ENCODE peak calls at places on chromosome 7, in five cellular contexts. One of them, this sample, is unnamed. For H3K4me1, the result is how much of the 10 kb centered on the place peaks cover.

GRCh38 chr7:42766810-42767423 is 145.0 kb downstream of the C7orf25 start:
- DNase-seq in GM23338: no peak
- DNase-seq in neural progenitor cell: no peak
- DNase-seq in PC-3: no peak
- DNase-seq in HCT116: no peak
- DNase-seq in this sample: no peak

GRCh38 chr7:75905785-75906604 is 9.0 kb upstream of the POR start:
- DNase-seq in GM23338: peak
- DNase-seq in PC-3: peak
- DNase-seq in neural progenitor cell: peak
- DNase-seq in HCT116: no peak
- DNase-seq in this sample: peak

GRCh38 chr7:133947458-133948044 is 179.6 kb upstream of the LRGUK start:
- DNase-seq in GM23338: no peak
- DNase-seq in HCT116: no peak
- DNase-seq in PC-3: no peak
- DNase-seq in neural progenitor cell: no peak
- DNase-seq in this sample: no peak

GRCh38 chr7:151847136-151847535 is 29.8 kb downstream of the PRKAG2 start:
- DNase-seq in PC-3: no peak
- DNase-seq in neural progenitor cell: no peak
- DNase-seq in GM23338: no peak
- DNase-seq in HCT116: no peak
- DNase-seq in this sample: no peak

GRCh38 chr7:27174077-27175004 is at the start of gene HOXA10:
- DNase-seq in neural progenitor cell: no peak
- DNase-seq in PC-3: peak
- DNase-seq in HCT116: no peak
- DNase-seq in GM23338: peak
- DNase-seq in this sample: no peak

GRCh38 chr7:1862560-1862959 is 192.5 kb downstream of the ELFN1 start:
- DNase-seq in PC-3: no peak
- DNase-seq in HCT116: no peak
- DNase-seq in neural progenitor cell: no peak
- DNase-seq in GM23338: no peak
- DNase-seq in this sample: no peak

GRCh38 chr7:20793686-20794394 is 7.2 kb upstream of the SP8 start:
- DNase-seq in HCT116: no peak
- DNase-seq in PC-3: no peak
- DNase-seq in neural progenitor cell: peak
- DNase-seq in GM23338: peak
- DNase-seq in this sample: no peak

GRCh38 chr7:28155964-28156363 is 24.6 kb downstream of the JAZF1 start:
- DNase-seq in neural progenitor cell: no peak
- DNase-seq in GM23338: no peak
- DNase-seq in HCT116: no peak
- DNase-seq in PC-3: peak
- DNase-seq in this sample: no peak

GRCh38 chr7:28484276-28484675 is 72.0 kb downstream of the CREB5 start:
- DNase-seq in GM23338: no peak
- DNase-seq in PC-3: no peak
- DNase-seq in HCT116: no peak
- DNase-seq in neural progenitor cell: no peak
- DNase-seq in this sample: no peak

GRCh38 chr7:110308791-110309190 is 782.1 kb upstream of the LRRN3 start:
- DNase-seq in neural progenitor cell: peak
- DNase-seq in PC-3: no peak
- DNase-seq in HCT116: no peak
- DNase-seq in GM23338: no peak
- DNase-seq in this sample: no peak

GRCh38 chr7:18508441-18509427 is 13.2 kb downstream of the HDAC9 start:
- DNase-seq in GM23338: peak
- DNase-seq in neural progenitor cell: peak
- DNase-seq in HCT116: peak
- DNase-seq in PC-3: peak
- DNase-seq in this sample: peak

GRCh38 chr7:154231732-154232131 is 179.5 kb downstream of the DPP6 start:
- DNase-seq in neural progenitor cell: peak
- DNase-seq in HCT116: no peak
- DNase-seq in GM23338: no peak
- DNase-seq in PC-3: no peak
- DNase-seq in this sample: peak

GRCh38 chr7:27680610-27681009 is 17.9 kb upstream of the HIBADH start:
- DNase-seq in neural progenitor cell: no peak
- DNase-seq in HCT116: no peak
- DNase-seq in GM23338: no peak
- DNase-seq in PC-3: no peak
- DNase-seq in this sample: no peak

GRCh38 chr7:101898019-101898575 is 80.7 kb downstream of the CUX1 start:
- DNase-seq in PC-3: no peak
- DNase-seq in HCT116: no peak
- DNase-seq in neural progenitor cell: no peak
- DNase-seq in GM23338: no peak
- DNase-seq in this sample: no peak

GRCh38 chr7:149862156-149862555 is 11.6 kb upstream of the ATP6V0E2 start:
- DNase-seq in HCT116: no peak
- DNase-seq in PC-3: no peak
- DNase-seq in GM23338: no peak
- DNase-seq in neural progenitor cell: no peak
- DNase-seq in this sample: no peak
- H3K4me1 ChIP-seq in HCT116: under half
- H3K4me1 ChIP-seq in PC-3: under half
- H3K4me1 ChIP-seq in GM23338: under half
- H3K4me1 ChIP-seq in neural progenitor cell: under half
- H3K4me1 ChIP-seq in this sample: under half

GRCh38 chr7:13035233-13035632 is 347.8 kb downstream of the ARL4A start:
- DNase-seq in neural progenitor cell: no peak
- DNase-seq in GM23338: no peak
- DNase-seq in HCT116: no peak
- DNase-seq in PC-3: no peak
- DNase-seq in this sample: no peak

GRCh38 chr7:13041368-13041988 is 354.0 kb downstream of the ARL4A start:
- DNase-seq in GM23338: no peak
- DNase-seq in HCT116: peak
- DNase-seq in neural progenitor cell: no peak
- DNase-seq in PC-3: no peak
- DNase-seq in this sample: no peak

GRCh38 chr7:13036256-13036765 is 348.9 kb downstream of the ARL4A start:
- DNase-seq in GM23338: no peak
- DNase-seq in PC-3: peak
- DNase-seq in HCT116: no peak
- DNase-seq in neural progenitor cell: no peak
- DNase-seq in this sample: no peak

GRCh38 chr7:13034693-13035092 is 347.3 kb downstream of the ARL4A start:
- DNase-seq in HCT116: no peak
- DNase-seq in PC-3: no peak
- DNase-seq in neural progenitor cell: no peak
- DNase-seq in GM23338: peak
- DNase-seq in this sample: no peak

DNA sequence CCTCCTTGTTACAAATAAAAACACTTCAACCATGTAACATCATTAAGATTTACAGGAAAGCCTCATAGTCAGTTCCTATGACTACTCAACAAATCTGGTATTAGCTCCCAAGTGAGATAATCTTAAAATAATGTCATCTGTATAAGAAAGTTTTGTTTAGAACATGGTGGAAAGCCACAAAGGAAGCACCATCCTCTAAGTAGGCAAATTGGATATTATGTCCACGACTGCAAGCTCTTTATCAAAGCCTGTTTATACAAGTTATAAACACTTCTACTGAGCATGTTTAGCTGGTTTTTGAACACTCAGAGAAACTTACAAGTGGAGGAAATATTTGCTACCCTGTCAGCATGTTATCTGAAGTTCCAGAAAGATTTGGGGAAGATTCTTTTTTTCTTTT is 349.8 kb downstream of the ARL4A start:
- DNase-seq in neural progenitor cell: no peak
- DNase-seq in GM23338: no peak
- DNase-seq in HCT116: no peak
- DNase-seq in PC-3: no peak
- DNase-seq in this sample: no peak
- TF ChIP-seq EZH2phosphoT487 in neural progenitor cell: no peak
- TF ChIP-seq EZH2phosphoT487 in GM23338: no peak
- TF ChIP-seq EZH2phosphoT487 in HCT116: no peak
- TF ChIP-seq EZH2phosphoT487 in PC-3: no peak
- TF ChIP-seq EZH2phosphoT487 in this sample: no peak

GRCh38 chr7:70459546-70459945 is 672.4 kb upstream of the GALNT17 start:
- DNase-seq in HCT116: no peak
- DNase-seq in GM23338: no peak
- DNase-seq in PC-3: no peak
- DNase-seq in neural progenitor cell: no peak
- DNase-seq in this sample: no peak

GRCh38 chr7:70457477-70458194 is 674.3 kb upstream of the GALNT17 start:
- DNase-seq in neural progenitor cell: peak
- DNase-seq in GM23338: no peak
- DNase-seq in PC-3: no peak
- DNase-seq in HCT116: no peak
- DNase-seq in this sample: peak

GRCh38 chr7:70456729-70457128 is 675.2 kb upstream of the GALNT17 start:
- DNase-seq in neural progenitor cell: no peak
- DNase-seq in HCT116: no peak
- DNase-seq in PC-3: no peak
- DNase-seq in GM23338: no peak
- DNase-seq in this sample: no peak

GRCh38 chr7:70458195-70458695 is 673.7 kb upstream of the GALNT17 start:
- DNase-seq in HCT116: no peak
- DNase-seq in GM23338: no peak
- DNase-seq in PC-3: no peak
- DNase-seq in neural progenitor cell: no peak
- DNase-seq in this sample: no peak

DNA sequence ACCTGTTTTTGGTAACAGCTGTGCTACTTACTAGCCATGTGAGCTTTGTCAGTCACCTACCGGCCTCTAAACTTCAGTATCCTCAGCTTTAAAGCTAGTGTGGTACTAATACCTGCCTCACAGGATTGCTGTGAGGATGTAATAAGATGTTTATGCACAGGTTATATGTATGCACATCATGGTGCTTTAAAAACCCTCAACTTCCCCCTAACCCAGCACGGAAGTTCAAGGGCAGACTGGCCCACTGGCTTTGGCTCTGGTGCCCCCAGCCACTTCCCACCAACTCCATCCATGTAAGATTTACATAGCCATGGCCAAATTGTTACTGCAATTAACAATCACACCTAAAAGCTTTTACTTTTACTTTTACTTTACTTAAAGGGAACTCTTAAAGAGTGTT is 676.0 kb upstream of the GALNT17 start:
- DNase-seq in neural progenitor cell: no peak
- DNase-seq in HCT116: no peak
- DNase-seq in GM23338: no peak
- DNase-seq in PC-3: no peak
- DNase-seq in this sample: no peak
- H3K4me1 ChIP-seq in neural progenitor cell: under half
- H3K4me1 ChIP-seq in HCT116: under half
- H3K4me1 ChIP-seq in GM23338: under half
- H3K4me1 ChIP-seq in PC-3: under half
- H3K4me1 ChIP-seq in this sample: under half

GRCh38 chr7:100823534-100823933 is 3.8 kb downstream of the EPHB4 start:
- DNase-seq in neural progenitor cell: no peak
- DNase-seq in PC-3: no peak
- DNase-seq in GM23338: no peak
- DNase-seq in HCT116: no peak
- DNase-seq in this sample: no peak

GRCh38 chr7:100825760-100826545 is 1.4 kb downstream of the EPHB4 start:
- DNase-seq in HCT116: no peak
- DNase-seq in PC-3: peak
- DNase-seq in neural progenitor cell: peak
- DNase-seq in GM23338: peak
- DNase-seq in this sample: peak

GRCh38 chr7:100825215-100825671 is 2.1 kb downstream of the EPHB4 start:
- DNase-seq in HCT116: no peak
- DNase-seq in GM23338: peak
- DNase-seq in PC-3: peak
- DNase-seq in neural progenitor cell: peak
- DNase-seq in this sample: peak

GRCh38 chr7:100823140-100823525 is 4.2 kb downstream of the EPHB4 start:
- DNase-seq in neural progenitor cell: no peak
- DNase-seq in PC-3: no peak
- DNase-seq in HCT116: no peak
- DNase-seq in GM23338: no peak
- DNase-seq in this sample: no peak

GRCh38 chr7:100824499-100825214 is 2.7 kb downstream of the EPHB4 start:
- DNase-seq in PC-3: no peak
- DNase-seq in GM23338: peak
- DNase-seq in neural progenitor cell: no peak
- DNase-seq in HCT116: no peak
- DNase-seq in this sample: no peak
- TF ChIP-seq EZH2phosphoT487 in PC-3: no peak
- TF ChIP-seq EZH2phosphoT487 in GM23338: no peak
- TF ChIP-seq EZH2phosphoT487 in neural progenitor cell: no peak
- TF ChIP-seq EZH2phosphoT487 in HCT116: no peak
- TF ChIP-seq EZH2phosphoT487 in this sample: no peak

GRCh38 chr7:155358948-155359712 is 61.5 kb downstream of the INSIG1 start:
- DNase-seq in GM23338: no peak
- DNase-seq in HCT116: no peak
- DNase-seq in PC-3: no peak
- DNase-seq in neural progenitor cell: no peak
- DNase-seq in this sample: no peak

GRCh38 chr7:155356323-155357105 is 58.8 kb downstream of the INSIG1 start:
- DNase-seq in GM23338: peak
- DNase-seq in neural progenitor cell: peak
- DNase-seq in HCT116: peak
- DNase-seq in PC-3: peak
- DNase-seq in this sample: peak

GRCh38 chr7:155360495-155361362 is 63.1 kb downstream of the INSIG1 start:
- DNase-seq in GM23338: no peak
- DNase-seq in PC-3: no peak
- DNase-seq in neural progenitor cell: no peak
- DNase-seq in HCT116: no peak
- DNase-seq in this sample: no peak

GRCh38 chr7:155357573-155358041 is 59.9 kb downstream of the INSIG1 start:
- DNase-seq in PC-3: peak
- DNase-seq in neural progenitor cell: no peak
- DNase-seq in HCT116: no peak
- DNase-seq in GM23338: no peak
- DNase-seq in this sample: no peak

DNA sequence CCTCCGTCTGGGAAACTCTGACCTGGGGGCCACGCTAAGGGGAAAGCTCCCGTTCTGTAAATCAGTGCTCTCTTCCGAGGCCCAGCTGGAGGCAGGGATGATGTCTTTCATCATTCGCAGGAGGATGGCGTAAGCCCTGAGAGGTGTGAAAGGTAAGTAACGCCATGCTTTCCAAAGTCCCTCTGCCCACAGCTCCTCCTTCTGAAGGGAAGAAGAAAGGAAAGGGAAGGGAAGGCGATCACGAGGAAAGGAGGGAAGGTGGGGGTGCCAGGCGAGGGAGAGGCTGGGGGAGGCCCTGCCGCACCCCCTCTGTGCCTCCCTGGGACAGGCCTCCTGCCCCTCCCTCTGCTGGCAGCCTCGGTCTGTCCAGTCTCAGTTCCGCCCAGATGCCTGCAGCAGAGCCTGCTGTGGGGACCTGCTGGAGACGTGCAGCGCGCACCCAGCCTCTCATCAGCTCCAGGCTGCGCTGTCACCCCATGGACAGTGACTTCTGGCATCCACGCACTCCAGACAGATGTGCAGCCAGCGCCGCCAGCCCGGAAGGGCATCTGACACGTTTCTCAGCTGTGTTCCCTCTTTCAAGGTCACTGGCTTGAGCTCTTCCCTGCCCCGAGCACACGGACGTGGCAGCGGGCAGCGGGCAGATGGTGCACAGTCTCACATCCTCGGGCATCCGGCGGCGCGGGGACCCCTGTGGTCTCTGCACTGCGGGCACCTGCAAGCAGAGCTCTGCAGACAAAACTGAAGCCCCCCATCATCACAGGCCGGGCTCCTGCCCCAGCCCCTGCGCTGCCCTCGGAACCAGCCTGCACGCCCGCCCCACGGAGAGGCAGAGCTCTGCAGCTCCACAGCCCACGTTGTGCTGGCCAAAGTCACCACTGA is 60.6 kb downstream of the INSIG1 start:
- DNase-seq in GM23338: no peak
- DNase-seq in PC-3: no peak
- DNase-seq in HCT116: no peak
- DNase-seq in neural progenitor cell: no peak
- DNase-seq in this sample: no peak
- H3K4me1 ChIP-seq in GM23338: under half
- H3K4me1 ChIP-seq in PC-3: under half
- H3K4me1 ChIP-seq in HCT116: under half
- H3K4me1 ChIP-seq in neural progenitor cell: under half
- H3K4me1 ChIP-seq in this sample: under half

This sample was measured in hepatocyte.